ENCODE peak calls at places on chromosomes 5 and 9, in five cellular contexts. J, Y, Q, O and L are unnamed samples. For H3K4me1 and H3K9me3, the result is how much of the 10 kb centered on the place peaks cover.

GRCh38 chr5:163997965-163998364 is 492.5 kb downstream of the MAT2B start:
- DNase-seq in J (no peak), Q (no peak), O (no peak), Y (no peak), L (no peak)

GRCh38 chr9:117783828-117784227 is 79.6 kb downstream of the TLR4 start:
- DNase-seq in J (no peak), O (no peak), Q (no peak), Y (peak), L (no peak)

GRCh38 chr9:129868571-129869486 is 33.6 kb downstream of the USP20 start:
- DNase-seq in J (no peak), O (no peak), Y (no peak), Q (peak), L (no peak)

GRCh38 chr9:98726735-98727134 is 18.0 kb upstream of the GABBR2 start:
- DNase-seq in Y (no peak), O (peak), J (peak), Q (no peak), L (peak)

GRCh38 chr9:68755051-68755450 is 50.0 kb downstream of the PIP5K1B start:
- DNase-seq in O (no peak), Y (no peak), Q (no peak), J (no peak), L (no peak)

GRCh38 chr9:79583957-79584654 is 12.3 kb downstream of the TLE4 start:
- DNase-seq in J (peak), Q (no peak), O (no peak), Y (no peak), L (peak)

GRCh38 chr5:67581203-67581602 is 384.6 kb upstream of the CD180 start:
- DNase-seq in Y (no peak), O (no peak), J (peak), Q (no peak), L (no peak)

GRCh38 chr5:143498821-143499220 is 95.3 kb upstream of the NR3C1 start:
- DNase-seq in Y (no peak), J (no peak), O (no peak), Q (no peak), L (no peak)

GRCh38 chr5:17743580-17744435 is 109.5 kb downstream of the TAF11L14 start:
- DNase-seq in Q (no peak), Y (no peak), O (peak), J (no peak), L (no peak)

GRCh38 chr9:87238545-87238944 is 259.1 kb upstream of the DAPK1 start:
- DNase-seq in O (peak), Q (no peak), J (no peak), Y (no peak), L (no peak)

DNA sequence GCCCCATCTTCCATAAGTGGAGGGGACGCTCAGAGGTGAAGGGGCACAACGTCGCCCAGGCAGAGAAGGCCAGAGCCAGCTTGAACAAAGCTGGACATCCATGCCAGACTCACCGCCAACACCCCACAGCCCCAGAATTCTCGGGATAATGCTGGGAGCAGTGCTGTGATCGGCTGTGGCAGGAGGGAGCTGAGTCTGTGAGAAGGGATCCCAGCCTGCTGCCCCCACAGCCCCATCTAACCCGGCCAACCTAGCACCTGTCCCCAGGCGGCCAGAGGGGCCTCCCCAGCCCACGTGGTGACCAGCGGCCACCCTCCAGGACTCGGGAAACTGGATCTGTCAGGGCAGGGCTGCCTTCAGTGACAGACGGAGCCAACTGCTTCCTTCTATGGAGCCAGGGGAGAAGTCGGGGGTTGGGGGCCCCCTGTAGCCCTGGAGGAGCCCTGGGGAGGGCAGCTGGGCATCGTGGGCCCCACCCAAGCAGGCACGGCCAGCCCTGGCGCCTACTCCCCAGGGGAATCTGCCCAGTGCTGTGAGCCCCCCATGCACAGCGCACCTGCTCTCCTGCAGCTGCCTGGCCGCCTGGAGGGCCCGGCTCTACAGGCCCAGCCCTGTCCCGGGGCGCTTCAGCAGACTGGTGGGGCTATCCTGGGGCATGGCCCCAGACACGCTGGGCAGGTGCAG is 6.0 kb downstream of the BRD3 start:
- DNase-seq in Q (peak), Y (no peak), J (peak), O (no peak), L (no peak)
- H3K4me1 ChIP-seq in Q (half or more), Y (under half), J (half or more), O (under half), L (under half)

DNA sequence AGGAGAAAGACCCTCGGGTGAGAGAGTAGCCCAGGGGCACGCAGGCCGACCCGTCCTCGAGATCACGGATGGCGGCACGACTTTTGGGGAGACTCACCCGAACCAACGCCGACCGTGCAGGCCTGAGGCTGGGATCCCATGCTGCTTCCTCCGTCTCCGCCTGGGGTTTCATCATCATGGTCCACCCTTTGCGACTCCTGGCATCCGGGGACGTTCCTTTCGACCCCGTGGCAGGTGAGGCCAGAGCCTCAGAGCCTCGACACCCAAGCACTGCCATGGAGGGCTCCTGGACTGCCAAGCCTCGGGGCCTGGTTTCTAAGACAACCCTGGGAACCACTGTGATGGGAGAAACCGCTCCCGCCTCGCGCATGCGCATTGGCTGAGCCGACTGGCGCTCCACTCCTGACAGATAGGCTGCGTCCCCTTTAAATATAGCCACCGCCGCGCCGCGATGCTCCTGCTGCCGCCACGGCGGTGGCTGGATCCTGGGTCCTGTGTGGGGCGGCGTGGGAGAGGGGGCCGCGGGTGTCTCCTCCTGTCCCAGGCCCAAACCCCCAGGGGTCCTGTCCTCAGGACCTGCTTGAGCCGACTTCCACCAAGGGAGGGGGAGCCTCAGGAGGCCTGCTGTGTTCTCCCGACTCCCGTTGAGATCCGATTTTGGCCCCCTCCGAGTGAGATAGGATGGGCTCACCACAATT is 481.6 kb downstream of the SPATA31A7 start:
- DNase-seq in Y (no peak), J (no peak), Q (peak), O (no peak), L (peak)
- H3K9me3 ChIP-seq in Y (under half), J (under half), Q (under half), O (under half), L (under half)

GRCh38 chr9:131738838-131739191 is 1.1 kb downstream of the RAPGEF1 start:
- DNase-seq in O (no peak), Q (no peak), J (peak), Y (no peak), L (no peak)
- H3K4me1 ChIP-seq in O (under half), Q (under half), J (half or more), Y (under half), L (under half)

GRCh38 chr5:2879701-2880100 is 128.2 kb upstream of the IRX2 start:
- DNase-seq in Q (no peak), J (no peak), O (no peak), Y (no peak), L (no peak)

GRCh38 chr5:2872676-2873075 is 121.2 kb upstream of the IRX2 start:
- DNase-seq in O (no peak), Q (no peak), Y (no peak), J (no peak), L (no peak)

GRCh38 chr5:2874099-2874498 is 122.6 kb upstream of the IRX2 start:
- DNase-seq in Y (no peak), Q (no peak), O (no peak), J (no peak), L (no peak)

GRCh38 chr5:2876183-2876582 is 124.7 kb upstream of the IRX2 start:
- DNase-seq in O (no peak), J (no peak), Y (peak), Q (no peak), L (no peak)

GRCh38 chr5:2877520-2877919 is 126.0 kb upstream of the IRX2 start:
- DNase-seq in J (no peak), O (no peak), Q (no peak), Y (no peak), L (no peak)
- H3K9me3 ChIP-seq in J (under half), O (under half), Q (under half), Y (under half), L (under half)

GRCh38 chr5:158879993-158880392 is 219.7 kb downstream of the EBF1 start:
- DNase-seq in O (no peak), Q (no peak), Y (no peak), J (no peak), L (no peak)

GRCh38 chr5:158882236-158882635 is 217.5 kb downstream of the EBF1 start:
- DNase-seq in O (no peak), J (no peak), Y (no peak), Q (no peak), L (no peak)

GRCh38 chr5:158882660-158883059 is 217.1 kb downstream of the EBF1 start:
- DNase-seq in J (no peak), O (no peak), Y (no peak), Q (no peak), L (no peak)

GRCh38 chr5:158881076-158881880 is 218.4 kb downstream of the EBF1 start:
- DNase-seq in Y (no peak), J (no peak), O (no peak), Q (no peak), L (no peak)

DNA sequence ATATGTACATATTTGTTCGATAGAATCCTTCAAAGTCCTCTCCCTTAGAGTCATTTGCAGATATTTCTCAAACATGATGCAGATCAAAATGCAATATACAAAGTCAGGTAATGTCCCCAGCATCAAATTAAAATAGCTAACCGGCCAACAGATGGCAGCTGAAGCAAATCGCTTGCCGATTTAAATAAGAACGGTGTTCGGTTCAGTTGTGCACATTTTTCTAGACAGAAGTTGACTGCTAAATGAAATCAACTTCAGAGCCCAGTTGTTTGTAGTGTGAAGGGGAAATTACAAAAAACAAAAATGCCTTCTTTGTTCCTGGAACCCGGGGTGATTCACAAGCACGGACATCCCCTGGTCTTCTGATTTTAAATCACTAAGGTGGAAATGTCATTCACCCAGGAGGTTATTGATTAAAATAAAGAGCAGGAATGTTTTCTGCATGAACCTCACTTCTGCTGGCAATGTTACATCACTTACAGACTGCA is 219.2 kb downstream of the EBF1 start:
- DNase-seq in O (peak), Q (no peak), Y (no peak), J (no peak), L (no peak)
- H3K4me1 ChIP-seq in O (under half), Q (under half), Y (under half), J (under half), L (under half)

GRCh38 chr9:23324511-23324910 is 501.5 kb downstream of the ELAVL2 start:
- DNase-seq in Q (no peak), O (no peak), J (no peak), Y (no peak), L (no peak)

GRCh38 chr9:23321049-23321448 is 505.0 kb downstream of the ELAVL2 start:
- DNase-seq in J (no peak), Y (no peak), Q (no peak), O (no peak), L (no peak)

GRCh38 chr9:23326597-23326996 is 499.4 kb downstream of the ELAVL2 start:
- DNase-seq in J (no peak), Y (no peak), Q (no peak), O (no peak), L (no peak)

GRCh38 chr9:23319092-23319491 is 506.9 kb downstream of the ELAVL2 start:
- DNase-seq in J (no peak), Y (no peak), O (no peak), Q (no peak), L (no peak)

DNA sequence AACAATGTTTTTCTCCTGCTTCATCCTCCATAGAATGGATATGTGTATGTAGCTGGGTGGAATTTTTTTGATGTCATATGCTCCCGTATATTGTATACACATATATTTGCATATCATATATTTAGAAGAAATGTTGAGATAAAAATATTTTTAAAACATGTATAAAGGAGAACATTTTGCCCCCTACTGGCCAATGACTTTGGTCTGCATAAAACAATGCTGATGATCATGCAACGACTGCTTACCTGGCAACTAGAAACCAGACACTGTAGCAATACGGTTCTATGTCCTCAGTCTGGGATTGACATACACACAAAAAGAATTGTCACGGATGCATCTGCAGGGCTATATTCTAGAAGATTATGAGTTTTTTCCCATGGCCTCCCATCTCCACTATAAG is 503.6 kb downstream of the ELAVL2 start:
- DNase-seq in Q (no peak), J (no peak), Y (no peak), O (no peak), L (no peak)
- H3K9me3 ChIP-seq in Q (under half), J (under half), Y (under half), O (under half), L (under half)